ENCODE peak calls at places on chromosomes 7 and 10, in four cellular contexts. V, C, D and M are unnamed samples.
A peak's percentile ranks its signal among the peaks of the same experiment; 100 is the strongest.

GRCh38 chr10:24552346-24553016 is 171.2 kb downstream of the ARHGAP21 start:
- DNase-seq in V (no peak), C (peak; percentile 96), D (peak; percentile 30), M (no peak)

GRCh38 chr10:129365767-129366400 is 101.2 kb upstream of the MGMT start:
- DNase-seq in V (no peak), C (peak; percentile 79), D (no peak), M (no peak)

GRCh38 chr7:141702047-141702567 is at the start of gene DENND11:
- DNase-seq in V (peak; percentile 11), C (peak; percentile 78), D (peak; percentile 37), M (no peak)

GRCh38 chr10:25405871-25406270 is 231.1 kb downstream of the GPR158 start:
- DNase-seq in V (no peak), C (no peak), D (no peak), M (no peak)

GRCh38 chr10:42574336-42574735 is 64.0 kb downstream of the ZNF33B start:
- DNase-seq in V (no peak), C (no peak), D (no peak), M (no peak)

GRCh38 chr7:71131256-71131752 is 640 bp upstream of the GALNT17 start:
- DNase-seq in V (no peak), C (no peak), D (no peak), M (no peak)

GRCh38 chr7:4959881-4960280 is 894 bp upstream of the MMD2 start:
- DNase-seq in V (no peak), C (no peak), D (no peak), M (no peak)

GRCh38 chr7:2613926-2614613 is 17.7 kb upstream of the TTYH3 start:
- DNase-seq in V (no peak), C (no peak), D (no peak), M (no peak)

GRCh38 chr10:76509501-76509900 is 1078.1 kb downstream of the LRMDA start:
- DNase-seq in V (no peak), C (no peak), D (no peak), M (no peak)

GRCh38 chr10:132889091-132889490 is 53.3 kb downstream of the CFAP46 start:
- DNase-seq in V (peak; percentile 10), C (no peak), D (no peak), M (no peak)

GRCh38 chr10:14953452-14954000 is 370 bp downstream of the DCLRE1C start:
- DNase-seq in V (peak; percentile 67), C (peak; percentile 79), D (peak; percentile 57), M (peak; percentile 40)

GRCh38 chr10:22810643-22811254 is 96.4 kb upstream of the PIP4K2A start:
- DNase-seq in V (no peak), C (no peak), D (no peak), M (no peak)

GRCh38 chr7:111051832-111052231 is 39.1 kb upstream of the LRRN3 start:
- DNase-seq in V (no peak), C (no peak), D (no peak), M (no peak)

GRCh38 chr10:32377458-32378370 is 30.8 kb upstream of the EPC1 start:
- DNase-seq in V (peak; percentile 45), C (peak; percentile 25), D (no peak), M (no peak)

GRCh38 chr7:12725575-12726316 is 38.3 kb downstream of the ARL4A start:
- DNase-seq in V (no peak), C (no peak), D (no peak), M (no peak)

GRCh38 chr10:70920519-70920918 is 32.2 kb upstream of the PCBD1 start:
- DNase-seq in V (no peak), C (no peak), D (no peak), M (no peak)

GRCh38 chr7:92668564-92668963 is 78.4 kb upstream of the FAM133B start:
- DNase-seq in V (no peak), C (no peak), D (no peak), M (no peak)

GRCh38 chr10:130480491-130480890 is 344.3 kb downstream of the GLRX3 start:
- DNase-seq in V (no peak), C (no peak), D (no peak), M (no peak)

GRCh38 chr10:48194830-48195229 is 79.7 kb downstream of the FRMPD2 start:
- DNase-seq in V (no peak), C (no peak), D (peak; percentile 29), M (no peak)

GRCh38 chr7:29207469-29207868 is 12.9 kb downstream of the CHN2 start:
- DNase-seq in V (no peak), C (no peak), D (no peak), M (no peak)

GRCh38 chr10:117134084-117135025 is 3.7 kb downstream of the VAX1 start:
- DNase-seq in V (no peak), C (no peak), D (no peak), M (no peak)

GRCh38 chr7:97868788-97869187 is 3.4 kb downstream of the ASNS start:
- DNase-seq in V (no peak), C (no peak), D (no peak), M (no peak)

GRCh38 chr7:131745645-131746248 is 189.3 kb upstream of the PODXL start:
- DNase-seq in V (peak; percentile 43), C (no peak), D (no peak), M (no peak)

GRCh38 chr7:70632400-70632799 is 499.5 kb upstream of the GALNT17 start:
- DNase-seq in V (no peak), C (no peak), D (no peak), M (no peak)

GRCh38 chr10:70978816-70979215 is 90.5 kb upstream of the PCBD1 start:
- DNase-seq in V (no peak), C (no peak), D (no peak), M (no peak)

GRCh38 chr7:141161959-141162547 is 88.2 kb downstream of the TMEM178B start:
- DNase-seq in V (no peak), C (no peak), D (no peak), M (no peak)

GRCh38 chr10:34739915-34740314 is 75.2 kb downstream of the PARD3 start:
- DNase-seq in V (peak; percentile 91), C (no peak), D (no peak), M (no peak)

GRCh38 chr7:28685291-28685659 is 272.9 kb downstream of the TRIL start:
- DNase-seq in V (no peak), C (no peak), D (no peak), M (no peak)

GRCh38 chr10:74289172-74289571 is 138.2 kb downstream of the ADK start:
- DNase-seq in V (no peak), C (no peak), D (no peak), M (no peak)

GRCh38 chr7:37916017-37916672 is 472 bp downstream of the SFRP4 start:
- DNase-seq in V (no peak), C (no peak), D (no peak), M (no peak)

GRCh38 chr7:151248191-151249033 is at the start of gene SMARCD3:
- DNase-seq in V (peak; percentile 50), C (peak; percentile 86), D (peak; percentile 51), M (no peak)

GRCh38 chr10:47047577-47048532 is 136.6 kb downstream of the PTPN20 start:
- DNase-seq in V (peak; percentile 77), C (peak; percentile 88), D (peak; percentile 71), M (no peak)
- TF ChIP-seq BHLHE40 in V (no peak), C (peak; percentile 30), D (no peak), M (no peak)

DNA sequence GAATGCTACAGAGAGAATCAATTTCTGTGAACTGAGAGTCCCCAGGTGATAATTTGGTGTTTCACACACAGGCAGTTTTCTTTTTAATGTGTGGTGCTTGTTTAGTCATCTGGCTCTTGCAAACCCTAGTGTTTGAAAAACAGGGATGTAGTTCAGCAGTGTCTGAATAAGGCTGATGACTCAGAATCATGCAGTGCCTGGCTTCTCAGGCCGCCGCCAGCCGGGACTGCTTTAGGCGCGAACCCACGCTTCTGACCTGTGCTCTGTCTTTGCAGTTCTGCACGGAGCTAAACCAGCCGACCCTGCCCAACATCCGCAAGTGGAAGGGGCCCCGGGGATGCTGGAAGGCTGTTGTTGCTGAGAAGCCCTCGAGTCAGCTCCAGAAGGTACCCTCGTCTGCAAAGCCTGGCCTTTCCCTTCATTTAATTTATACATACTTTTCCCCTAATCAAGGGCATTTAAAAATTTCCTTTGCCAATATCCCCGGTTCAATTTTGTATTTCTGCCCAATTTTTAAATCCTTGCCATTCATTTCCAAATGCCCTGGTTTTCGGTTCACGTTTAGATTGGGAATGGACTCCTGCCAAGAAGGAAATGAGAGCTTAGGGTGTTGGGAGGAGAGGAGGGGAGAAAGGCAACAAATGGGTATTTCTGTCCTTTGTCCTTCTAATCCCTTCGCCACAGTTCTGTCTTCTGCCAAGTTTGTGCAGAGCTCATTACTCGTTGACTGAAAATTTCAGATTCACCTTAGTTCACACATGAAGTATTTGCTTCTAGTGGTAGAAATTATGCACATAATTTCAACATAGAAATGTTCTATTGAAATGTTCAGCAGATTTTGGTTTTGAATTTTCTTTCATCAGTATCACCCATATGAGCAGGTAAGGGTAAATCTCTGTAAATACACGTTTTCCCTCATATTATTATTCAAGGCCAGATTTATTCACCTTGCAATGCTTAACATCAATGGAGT is 108.5 kb upstream of the ANLN start:
- DNase-seq in V (peak; percentile 90), C (no peak), D (peak; percentile 85), M (no peak)
- TF ChIP-seq CEBPB in V (no peak), C (no peak), D (no peak), M (no peak)

GRCh38 chr10:119207713-119208552 is 562 bp downstream of the GRK5 start:
- DNase-seq in V (peak; percentile 62), C (no peak), D (peak; percentile 29), M (no peak)

GRCh38 chr10:119205926-119206602 is 1.3 kb upstream of the GRK5 start:
- DNase-seq in V (no peak), C (peak; percentile 25), D (peak; percentile 64), M (no peak)

GRCh38 chr10:119208553-119208940 is 1.2 kb downstream of the GRK5 start:
- DNase-seq in V (no peak), C (no peak), D (no peak), M (no peak)

GRCh38 chr10:119207367-119207668 is at the start of gene GRK5:
- DNase-seq in V (peak; percentile 98), C (peak; percentile 89), D (peak; percentile 96), M (peak; percentile 86)

DNA sequence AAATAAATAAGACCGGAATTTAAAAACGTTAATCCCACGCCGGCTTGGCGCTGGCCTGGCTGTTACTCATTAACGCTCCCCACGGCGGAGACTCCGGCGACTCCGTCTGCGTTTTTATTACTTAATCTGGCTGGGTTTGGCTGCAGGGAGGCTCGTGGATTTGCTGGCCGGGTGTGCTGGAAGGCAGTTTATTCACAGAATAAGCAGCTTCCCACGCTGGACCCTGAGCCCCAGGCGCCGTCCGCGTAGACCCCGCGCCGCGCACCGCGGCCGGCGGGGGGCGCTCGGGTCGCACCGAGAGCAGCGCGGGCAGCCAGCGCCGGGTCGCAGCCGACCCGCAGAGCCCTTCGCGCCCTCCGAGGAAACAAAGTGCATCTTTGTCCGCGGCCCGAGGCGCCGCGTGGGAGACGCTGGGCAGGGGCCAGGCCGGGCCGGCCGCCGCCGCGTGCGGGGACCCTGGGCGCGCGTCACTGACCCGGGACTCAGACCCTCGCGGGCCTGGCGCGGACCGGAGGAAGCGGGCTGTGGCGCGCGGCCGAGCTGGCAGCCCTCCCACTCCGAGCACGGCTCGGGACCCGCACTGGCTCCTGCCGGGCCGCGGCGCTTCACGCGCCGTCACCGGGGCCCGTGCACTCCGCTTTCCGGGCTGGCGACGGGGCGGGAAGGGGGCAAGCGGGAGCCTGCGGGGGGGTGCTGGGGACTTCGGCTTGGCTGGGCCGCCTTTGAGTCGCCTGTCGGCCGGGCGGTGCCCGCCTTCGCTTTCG is 586 bp upstream of the GRK5 start:
- DNase-seq in V (peak; percentile 59), C (peak; percentile 76), D (peak; percentile 81), M (no peak)
- TF ChIP-seq BHLHE40 in V (peak; percentile 33), C (no peak), D (no peak), M (peak; percentile 57)

DNA sequence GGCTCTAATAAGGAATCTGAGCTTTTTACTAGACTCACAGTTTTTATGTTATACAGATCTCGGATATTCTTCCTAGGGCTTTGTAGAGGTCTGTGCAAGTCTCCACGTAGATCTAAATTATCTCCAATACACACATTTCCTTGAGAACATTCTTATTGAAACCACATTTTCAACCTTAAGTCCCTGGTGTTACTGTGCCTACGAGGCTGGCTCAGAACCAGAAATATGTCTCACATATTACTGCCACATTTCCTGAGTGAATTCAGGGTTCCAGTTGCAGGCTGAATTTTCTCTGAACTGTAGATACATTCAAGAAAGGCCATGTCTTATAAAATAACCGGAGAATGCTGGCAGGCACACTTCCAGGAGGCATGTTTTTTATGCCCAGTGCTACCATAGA is 46.5 kb downstream of the INHBA start:
- DNase-seq in V (peak; percentile 63), C (no peak), D (no peak), M (no peak)
- TF ChIP-seq CEBPB in V (no peak), C (no peak), D (no peak), M (no peak)